ENCODE peak calls at places on chromosomes 3 and 15, in ten cellular contexts. T is breast epithelium, M is HepG2, F is right lobe of liver, R is adrenal gland, E is endothelial cell of umbilical vein, V is suprapubic skin, B is testis, J is uterus, N is transverse colon. S is an unnamed sample.

GRCh38 chr15:98174286-98174685 is 213.8 kb downstream of the ARRDC4 start:
- DNase-seq in E (no peak), V (no peak), B (no peak), J (no peak), F (no peak), R (no peak), M (no peak), N (peak; percentile 11), T (no peak), S (no peak)

GRCh38 chr3:95049841-95050240 is 987.0 kb downstream of the NSUN3 start:
- DNase-seq in B (no peak), R (no peak), V (no peak), J (no peak), T (no peak), N (no peak), F (no peak), M (no peak), E (no peak), S (no peak)

GRCh38 chr15:88897456-88898194 is 2.3 kb upstream of the HAPLN3 start:
- DNase-seq in J (peak; percentile 90), E (peak; percentile 84), F (peak; percentile 83), V (peak; percentile 94), B (peak; percentile 83), N (peak; percentile 85), T (peak; percentile 78), M (peak; percentile 41), R (peak; percentile 87), S (peak; percentile 88)

GRCh38 chr15:91254766-91255165 is 154.7 kb downstream of the SV2B start:
- DNase-seq in J (no peak), V (no peak), B (peak; percentile 32), M (no peak), N (no peak), E (no peak), R (no peak), T (no peak), F (no peak), S (no peak)

GRCh38 chr3:185959609-185960517 is 22.0 kb upstream of the TRA2B start:
- DNase-seq in T (no peak), N (peak; percentile 64), E (peak; percentile 7), M (peak; percentile 88), R (peak; percentile 67), V (no peak), B (no peak), J (no peak), F (no peak), S (peak; percentile 29)

GRCh38 chr3:88005066-88005465 is 53.7 kb downstream of the CGGBP1 start:
- DNase-seq in N (no peak), T (no peak), M (no peak), R (no peak), F (no peak), E (peak; percentile 45), B (no peak), J (no peak), V (no peak), S (no peak)

GRCh38 chr3:24096271-24096670 is 151.2 kb downstream of the NR1D2 start:
- DNase-seq in F (no peak), B (no peak), R (no peak), E (no peak), T (no peak), V (no peak), J (no peak), M (no peak), N (no peak), S (no peak)

GRCh38 chr3:156812521-156813335 is 13.4 kb upstream of the LEKR1 start:
- DNase-seq in M (peak; percentile 82), E (peak; percentile 50), T (no peak), V (no peak), R (no peak), J (no peak), B (no peak), N (no peak), F (peak; percentile 60), S (no peak)

GRCh38 chr15:97189152-97189551 is 771.4 kb upstream of the ARRDC4 start:
- DNase-seq in T (no peak), N (no peak), R (no peak), J (no peak), M (no peak), E (no peak), B (no peak), F (no peak), V (no peak), S (no peak)

GRCh38 chr15:85702321-85703230 is 92.1 kb downstream of the KLHL25 start:
- DNase-seq in R (no peak), V (no peak), M (no peak), E (peak; percentile 81), T (no peak), N (no peak), B (no peak), J (no peak), F (no peak), S (no peak)

GRCh38 chr3:179528786-179529185 is 33.9 kb upstream of the ACTL6A start:
- DNase-seq in E (peak; percentile 10), N (no peak), F (no peak), T (no peak), R (no peak), V (no peak), B (no peak), M (no peak), J (no peak), S (no peak)

GRCh38 chr3:78610462-78611125 is 1157.2 kb downstream of the ROBO1 start:
- DNase-seq in E (no peak), V (no peak), J (no peak), F (no peak), B (no peak), R (no peak), M (no peak), N (no peak), T (no peak), S (no peak)

GRCh38 chr3:194686816-194687637 is 1.3 kb downstream of the FAM43A start:
- DNase-seq in M (no peak), F (no peak), E (peak; percentile 44), R (peak; percentile 37), B (peak; percentile 58), J (peak; percentile 38), T (no peak), V (no peak), N (peak; percentile 29), S (peak; percentile 34)

GRCh38 chr15:65323071-65323511 is 18.6 kb downstream of the RNU5B-1 start:
- DNase-seq in N (peak; percentile 41), V (no peak), J (no peak), R (peak; percentile 80), E (peak; percentile 55), T (no peak), M (no peak), F (no peak), B (peak; percentile 85), S (no peak)

DNA sequence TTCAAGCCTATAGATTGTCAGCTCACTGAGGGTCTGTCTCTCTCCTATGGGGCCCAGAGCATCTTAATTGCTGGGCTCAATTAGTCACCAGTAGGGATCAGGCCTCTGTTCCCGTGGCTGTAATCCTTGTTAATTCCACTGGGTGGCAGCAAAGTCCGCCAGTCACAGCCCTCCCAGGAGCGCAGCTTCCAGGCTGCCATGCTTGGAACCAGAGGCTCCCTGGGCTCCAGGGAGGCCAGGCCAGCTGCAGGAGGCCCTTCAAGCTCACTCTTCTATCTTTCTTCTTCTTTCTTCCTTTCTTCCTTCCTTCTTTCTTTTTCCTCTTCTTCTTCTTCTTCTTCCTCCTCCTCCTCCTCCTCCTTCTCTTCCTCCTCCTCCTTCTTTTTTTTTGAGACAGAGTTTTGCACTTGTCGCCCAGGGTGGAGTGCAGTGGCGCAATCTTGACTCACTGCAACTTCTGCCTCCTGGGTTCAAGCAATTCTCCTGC is 14.4 kb downstream of the RNU5B-1 start:
- DNase-seq in T (peak; percentile 80), V (no peak), E (peak; percentile 79), M (peak; percentile 68), J (peak; percentile 77), N (peak; percentile 82), R (peak; percentile 76), B (peak; percentile 87), F (peak; percentile 79), S (peak; percentile 34)
- TF ChIP-seq POLR2A in T (no peak), V (no peak), E (no peak), M (no peak), J (no peak), N (no peak), R (no peak), B (no peak), F (no peak), S (no peak)

DNA sequence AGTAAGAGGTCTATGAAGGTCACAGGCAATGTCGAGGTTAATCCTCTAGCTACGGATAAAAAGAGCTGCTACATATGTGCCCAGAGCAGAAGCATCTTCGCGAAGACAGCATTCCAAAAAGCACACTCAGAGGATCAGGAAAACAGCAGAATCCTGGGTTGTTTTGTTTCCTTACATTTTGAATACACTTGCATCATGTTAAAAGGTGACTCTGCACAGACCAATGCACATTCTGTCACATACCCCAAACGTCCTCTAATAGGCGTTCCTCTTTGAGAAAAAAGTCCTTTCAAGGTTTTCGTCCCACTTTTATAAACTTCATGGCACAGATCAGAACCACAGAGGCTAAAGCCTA is 52.7 kb downstream of the VGLL4 start:
- DNase-seq in T (no peak), E (no peak), N (no peak), B (no peak), J (no peak), R (no peak), F (no peak), M (no peak), V (no peak), S (no peak)
- H3K27ac ChIP-seq in T (peak overlapping the region; percentile 86), E (peak overlapping the region; percentile 26), N (peak overlapping the region; percentile 76), B (peak overlapping the region; percentile 57), J (peak overlapping the region; percentile 92), R (peak overlapping the region; percentile 48), F (peak overlapping the region; percentile 37), M (peak overlapping the region; percentile 41), V (peak overlapping the region; percentile 76), S (peak overlapping the region; percentile 68)

GRCh38 chr15:59345326-59345725 is 27.3 kb downstream of the MYO1E start:
- DNase-seq in R (no peak), E (no peak), M (no peak), B (no peak), V (no peak), J (no peak), F (no peak), T (no peak), N (no peak), S (no peak)

GRCh38 chr15:59349715-59350420 is 22.8 kb downstream of the MYO1E start:
- DNase-seq in B (no peak), T (no peak), R (peak; percentile 72), E (peak; percentile 89), N (peak; percentile 46), V (no peak), J (peak; percentile 75), F (no peak), M (peak; percentile 28), S (no peak)

GRCh38 chr15:59347915-59348314 is 24.8 kb downstream of the MYO1E start:
- DNase-seq in M (no peak), B (no peak), E (no peak), F (no peak), R (no peak), T (no peak), V (no peak), N (no peak), J (no peak), S (no peak)

GRCh38 chr15:59344311-59344710 is 28.4 kb downstream of the MYO1E start:
- DNase-seq in T (no peak), B (no peak), V (no peak), M (no peak), E (no peak), R (no peak), J (no peak), N (no peak), F (no peak), S (no peak)

GRCh38 chr15:59346951-59347350 is 25.7 kb downstream of the MYO1E start:
- DNase-seq in N (no peak), V (no peak), E (no peak), T (no peak), F (no peak), R (no peak), M (no peak), B (no peak), J (no peak), S (no peak)
- H3K4me3 ChIP-seq in N (no peak overlapping the region), V (no peak overlapping the region), E (no peak overlapping the region), T (no peak overlapping the region), F (no peak overlapping the region), R (no peak overlapping the region), M (no peak overlapping the region), B (no peak overlapping the region), J (no peak overlapping the region), S (no peak overlapping the region)

GRCh38 chr3:61562810-61563613 is 1.6 kb downstream of the PTPRG start:
- DNase-seq in T (no peak), B (peak; percentile 35), M (peak; percentile 20), J (peak; percentile 21), N (peak; percentile 32), R (peak; percentile 48), V (no peak), E (peak; percentile 35), F (peak; percentile 65), S (peak; percentile 13)
- TF ChIP-seq POLR2A in T (no peak), B (no peak), M (peak; percentile 34), J (no peak), N (no peak), R (no peak), V (no peak), E (no peak), F (no peak), S (no peak)